ENCODE peak calls at places on chromosome 3, in five cellular contexts. N is activated CD4-positive, alpha-beta T cell treated with anti-CD3 and anti-CD28 coated beads, Interleukin-2, amount 50 U/mL, for 4 hours; R is RPMI7951; M is PC-9; W is activated effector memory CD4-positive, alpha-beta T cell treated with Interleukin-2 at 50 U/mL for 16 hours. U is an unnamed sample.

GRCh38 chr3:145939431-145939830 is 221.6 kb downstream of the PLOD2 start:
- DNase-seq in N (no peak), R (no peak), M (no peak), W (no peak), U (no peak)

GRCh38 chr3:182983811-182984210 is 3.5 kb upstream of the DCUN1D1 start:
- DNase-seq in W (no peak), N (no peak), M (no peak), R (no peak), U (no peak)

GRCh38 chr3:23900744-23901143 is 16.0 kb downstream of the NKIRAS1 start:
- DNase-seq in W (no peak), R (no peak), N (no peak), M (no peak), U (no peak)

GRCh38 chr3:72776-73175 is 123.8 kb upstream of the CHL1 start:
- DNase-seq in N (no peak), W (no peak), R (no peak), M (no peak), U (no peak)

GRCh38 chr3:175007316-175007715 is 148.2 kb downstream of the NAALADL2 start:
- DNase-seq in W (no peak), M (no peak), R (no peak), N (no peak), U (no peak)

GRCh38 chr3:22959593-22959992 is 243.5 kb upstream of the UBE2E2 start:
- DNase-seq in R (no peak), W (no peak), N (no peak), M (no peak), U (no peak)

GRCh38 chr3:47661121-47661752 is 82.6 kb upstream of the CSPG5 start:
- DNase-seq in R (peak), W (no peak), N (no peak), M (no peak), U (no peak)

GRCh38 chr3:43285644-43286043 is 696 bp upstream of the SNRK start:
- DNase-seq in R (no peak), W (no peak), N (no peak), M (no peak), U (no peak)

U was measured in natural killer cell.